ENCODE peak calls at places on chromosomes 12 and 14, in nine cellular contexts. L, O, X, C, T, P, G, B and Y are unnamed samples.
A peak's percentile ranks its signal among the peaks of the same experiment; 100 is the strongest.

GRCh38 chr14:69439516-69440270 is 41.2 kb downstream of the SLC39A9 start:
- DNase-seq in X (no peak), O (no peak), T (no peak), P (no peak), C (no peak), L (no peak), G (no peak), B (no peak), Y (no peak)

GRCh38 chr12:117792471-117792870 is 176.3 kb downstream of the KSR2 start:
- DNase-seq in B (no peak), P (no peak), C (peak; percentile 40), O (no peak), G (no peak), L (no peak), X (no peak), T (no peak), Y (no peak)

GRCh38 chr14:100419856-100420255 is 96.7 kb downstream of the SLC25A47 start:
- DNase-seq in B (peak; percentile 39), X (no peak), L (no peak), C (no peak), O (no peak), P (no peak), T (no peak), G (no peak), Y (no peak)

GRCh38 chr12:61757831-61758505 is 502.2 kb upstream of the USP15 start:
- DNase-seq in B (no peak), X (no peak), T (no peak), O (no peak), P (no peak), C (no peak), L (no peak), G (no peak), Y (no peak)

GRCh38 chr12:101713059-101713682 is 15.7 kb downstream of the CHPT1 start:
- DNase-seq in L (no peak), B (no peak), T (peak; percentile 50), P (peak; percentile 11), X (no peak), C (no peak), O (no peak), G (no peak), Y (no peak)

GRCh38 chr12:45234134-45234865 is 18.4 kb downstream of the ANO6 start:
- DNase-seq in C (peak; percentile 91), G (no peak), X (no peak), P (peak; percentile 53), O (peak; percentile 96), L (no peak), B (no peak), T (peak; percentile 52), Y (peak; percentile 84)

GRCh38 chr12:56007148-56007891 is 10.2 kb downstream of the SUOX start:
- DNase-seq in T (peak; percentile 88), O (peak; percentile 85), G (peak; percentile 94), P (peak; percentile 87), C (peak; percentile 88), L (peak; percentile 61), B (peak; percentile 95), X (peak; percentile 78), Y (peak; percentile 24)

GRCh38 chr12:93714382-93714781 is 37.2 kb downstream of the CRADD start:
- DNase-seq in P (peak; percentile 20), T (no peak), L (no peak), O (no peak), X (no peak), B (no peak), C (peak; percentile 35), G (no peak), Y (no peak)

GRCh38 chr12:95805864-95806669 is 15.5 kb upstream of the NTN4 start:
- DNase-seq in C (peak; percentile 100), L (no peak), B (no peak), O (peak; percentile 98), T (no peak), P (no peak), G (no peak), X (no peak), Y (peak; percentile 100)

GRCh38 chr12:116427200-116427932 is 131.8 kb upstream of the MAP1LC3B2 start:
- DNase-seq in P (no peak), C (peak; percentile 80), T (no peak), L (no peak), X (no peak), G (no peak), B (no peak), O (no peak), Y (no peak)

GRCh38 chr12:105922670-105923102 is 216.1 kb downstream of the NUAK1 start:
- DNase-seq in P (no peak), B (no peak), C (peak; percentile 76), L (no peak), O (peak; percentile 73), G (no peak), X (no peak), T (no peak), Y (no peak)

GRCh38 chr12:48356041-48356768 is 5.5 kb upstream of the ZNF641 start:
- DNase-seq in G (no peak), L (no peak), B (no peak), T (no peak), P (no peak), O (no peak), C (peak; percentile 78), X (no peak), Y (peak; percentile 40)

GRCh38 chr12:118055865-118056773 is 4.9 kb downstream of the WSB2 start:
- DNase-seq in L (no peak), B (no peak), O (peak; percentile 65), C (peak; percentile 68), X (no peak), T (no peak), G (no peak), P (no peak), Y (no peak)

GRCh38 chr14:24084439-24084838 is 9.7 kb upstream of the PCK2 start:
- DNase-seq in B (peak; percentile 32), T (no peak), P (no peak), C (no peak), X (no peak), G (no peak), O (no peak), L (no peak), Y (no peak)

GRCh38 chr12:4251228-4251891 is 22.2 kb upstream of the CCND2 start:
- DNase-seq in O (no peak), P (no peak), L (no peak), B (no peak), T (no peak), C (no peak), G (no peak), X (no peak), Y (no peak)

GRCh38 chr14:100890044-100890443 is 13.5 kb downstream of the RTL1 start:
- DNase-seq in P (no peak), X (peak; percentile 28), T (peak; percentile 22), O (no peak), G (peak; percentile 13), L (no peak), C (no peak), B (peak; percentile 40), Y (no peak)

GRCh38 chr12:114743289-114743688 is 59.3 kb upstream of the TBX3 start:
- DNase-seq in O (no peak), T (no peak), G (no peak), L (no peak), X (no peak), P (no peak), C (no peak), B (no peak), Y (no peak)

GRCh38 chr14:69592923-69593677 is 18.3 kb upstream of the SUSD6 start:
- DNase-seq in T (peak; percentile 80), X (no peak), P (no peak), G (no peak), O (peak; percentile 74), L (no peak), B (peak; percentile 82), C (no peak), Y (no peak)

GRCh38 chr12:8554451-8555195 is 13.9 kb upstream of the CLEC4E start:
- DNase-seq in P (no peak), T (no peak), L (no peak), G (no peak), B (no peak), O (peak; percentile 11), C (peak; percentile 12), X (no peak), Y (peak; percentile 31)

GRCh38 chr12:112595415-112595814 is 176.7 kb downstream of the PTPN11 start:
- DNase-seq in O (no peak), G (no peak), L (no peak), X (no peak), P (no peak), C (no peak), T (no peak), B (no peak), Y (no peak)

DNA sequence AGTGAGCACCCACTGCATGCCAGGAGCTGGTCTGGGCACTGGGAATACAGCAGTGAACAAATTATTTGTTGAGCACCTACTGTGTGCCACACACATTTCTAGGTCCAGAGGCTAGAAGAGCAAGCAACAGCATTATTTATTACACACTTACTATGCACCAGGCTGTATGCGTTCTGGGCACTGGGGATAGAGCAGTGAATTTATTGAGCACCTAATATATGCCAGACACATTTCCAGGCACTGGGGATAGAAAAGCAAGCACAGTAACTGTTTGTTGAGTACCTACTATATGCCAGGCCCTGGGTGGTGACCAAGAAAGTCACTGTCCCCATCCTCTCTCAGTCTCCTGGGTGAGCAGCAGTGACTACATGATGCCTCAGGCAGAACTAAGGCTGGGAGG is 107.5 kb upstream of the NCOR2 start:
- DNase-seq in L (no peak), T (no peak), P (no peak), O (no peak), C (no peak), G (no peak), B (no peak), X (no peak), Y (no peak)
- H3K27ac ChIP-seq in L (no peak overlapping the region), T (no peak overlapping the region), P (no peak overlapping the region), O (no peak overlapping the region), C (peak overlapping the region; percentile 96), G (no peak overlapping the region), B (no peak overlapping the region), X (no peak overlapping the region), Y (no peak overlapping the region)

GRCh38 chr12:50403001-50403440 is 2.3 kb downstream of the LARP4 start:
- DNase-seq in P (no peak), X (no peak), G (no peak), O (no peak), L (no peak), B (no peak), T (no peak), C (no peak), Y (no peak)
- H3K27ac ChIP-seq in P (no peak overlapping the region), X (peak overlapping the region; percentile 87), G (peak overlapping the region; percentile 90), O (no peak overlapping the region), L (no peak overlapping the region), B (no peak overlapping the region), T (no peak overlapping the region), C (peak overlapping the region; percentile 59), Y (peak overlapping the region; percentile 78)

DNA sequence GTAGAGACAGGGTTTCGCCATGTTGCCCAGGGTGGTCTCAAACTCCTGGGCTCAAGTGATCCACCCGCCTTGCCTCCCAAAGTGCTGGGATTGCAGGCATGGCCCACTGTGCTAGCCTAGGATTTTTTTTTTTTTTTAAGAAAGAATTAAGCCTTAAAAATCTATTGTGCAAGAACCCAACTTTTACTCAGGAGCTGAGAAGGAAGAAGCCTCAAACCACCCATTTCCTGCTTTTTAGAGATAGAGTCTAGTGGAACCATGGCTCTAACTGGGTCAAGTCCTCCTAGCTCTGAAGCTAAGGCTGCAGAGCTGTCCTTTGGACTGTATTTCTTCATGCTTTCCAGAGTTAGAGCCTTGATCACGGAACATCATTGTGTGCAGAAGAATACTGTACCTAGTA is 1.3 kb upstream of the TSFM start:
- DNase-seq in B (no peak), X (no peak), G (no peak), C (no peak), T (no peak), L (no peak), O (no peak), P (no peak), Y (no peak)
- H3K27ac ChIP-seq in B (no peak overlapping the region), X (no peak overlapping the region), G (peak overlapping the region; percentile 0), C (no peak overlapping the region), T (no peak overlapping the region), L (peak overlapping the region; percentile 78), O (no peak overlapping the region), P (no peak overlapping the region), Y (no peak overlapping the region)

GRCh38 chr12:131539381-131539780 is 171.5 kb upstream of the SFSWAP start:
- DNase-seq in C (no peak), T (no peak), G (no peak), L (no peak), P (no peak), X (no peak), B (no peak), O (no peak), Y (no peak)
- H3K27ac ChIP-seq in C (no peak overlapping the region), T (no peak overlapping the region), G (no peak overlapping the region), L (no peak overlapping the region), P (no peak overlapping the region), X (no peak overlapping the region), B (no peak overlapping the region), O (no peak overlapping the region), Y (no peak overlapping the region)